ENCODE peak calls at places on chromosome 4, in four cellular contexts. One of them, this sample, is unnamed.

GRCh38 chr4:65170768-65171514 is 499.3 kb downstream of the EPHA5 start:
- DNase-seq in GM12878: no peak
- DNase-seq in K562: no peak
- DNase-seq in HepG2: no peak
- DNase-seq in this sample: no peak

GRCh38 chr4:151786158-151786495 is 25.3 kb upstream of the GATB start:
- DNase-seq in K562: no peak
- DNase-seq in HepG2: no peak
- DNase-seq in GM12878: no peak
- DNase-seq in this sample: no peak

GRCh38 chr4:99180367-99181169 is 36.5 kb upstream of the ADH4 start:
- DNase-seq in HepG2: no peak
- DNase-seq in K562: no peak
- DNase-seq in GM12878: no peak
- DNase-seq in this sample: no peak

GRCh38 chr4:186765138-186765537 is 41.5 kb upstream of the FAT1 start:
- DNase-seq in GM12878: no peak
- DNase-seq in HepG2: peak; percentile 73
- DNase-seq in K562: peak; percentile 61
- DNase-seq in this sample: peak; percentile 10

GRCh38 chr4:1821679-1822567 is 28.8 kb downstream of the FGFR3 start:
- DNase-seq in GM12878: no peak
- DNase-seq in HepG2: no peak
- DNase-seq in K562: no peak
- DNase-seq in this sample: no peak

GRCh38 chr4:82584921-82585320 is 23.1 kb upstream of the TMEM150C start:
- DNase-seq in K562: no peak
- DNase-seq in GM12878: no peak
- DNase-seq in HepG2: no peak
- DNase-seq in this sample: no peak

GRCh38 chr4:184408021-184408710 is 66.2 kb downstream of the IRF2 start:
- DNase-seq in HepG2: no peak
- DNase-seq in GM12878: no peak
- DNase-seq in K562: no peak
- DNase-seq in this sample: no peak

GRCh38 chr4:87543835-87544461 is 14.8 kb upstream of the SPARCL1 start:
- DNase-seq in K562: no peak
- DNase-seq in HepG2: peak; percentile 4
- DNase-seq in GM12878: no peak
- DNase-seq in this sample: peak; percentile 48

GRCh38 chr4:142984871-142985585 is 138.9 kb upstream of the INPP4B start:
- DNase-seq in K562: no peak
- DNase-seq in HepG2: peak; percentile 23
- DNase-seq in GM12878: no peak
- DNase-seq in this sample: peak; percentile 39

GRCh38 chr4:2660596-2661211 is 95.4 kb downstream of the TNIP2 start:
- DNase-seq in GM12878: no peak
- DNase-seq in HepG2: no peak
- DNase-seq in K562: no peak
- DNase-seq in this sample: no peak

GRCh38 chr4:79257953-79258613 is 67.8 kb downstream of the NAA11 start:
- DNase-seq in HepG2: no peak
- DNase-seq in GM12878: no peak
- DNase-seq in K562: no peak
- DNase-seq in this sample: no peak

GRCh38 chr4:52197351-52197750 is 146.2 kb downstream of the SPATA18 start:
- DNase-seq in GM12878: no peak
- DNase-seq in HepG2: no peak
- DNase-seq in K562: no peak
- DNase-seq in this sample: no peak

GRCh38 chr4:107094332-107094731 is 58.2 kb upstream of the DKK2 start:
- DNase-seq in HepG2: peak; percentile 1
- DNase-seq in K562: no peak
- DNase-seq in GM12878: no peak
- DNase-seq in this sample: peak; percentile 10

GRCh38 chr4:88219099-88219498 is 60.7 kb upstream of the ABCG2 start:
- DNase-seq in HepG2: peak; percentile 30
- DNase-seq in GM12878: no peak
- DNase-seq in K562: peak; percentile 30
- DNase-seq in this sample: peak; percentile 39

GRCh38 chr4:82099863-82100579 is 273.8 kb downstream of the HNRNPD start:
- DNase-seq in K562: no peak
- DNase-seq in GM12878: no peak
- DNase-seq in HepG2: no peak
- DNase-seq in this sample: no peak

GRCh38 chr4:86033171-86033570 is 326.7 kb downstream of the MAPK10 start:
- DNase-seq in HepG2: no peak
- DNase-seq in GM12878: no peak
- DNase-seq in K562: no peak
- DNase-seq in this sample: no peak

GRCh38 chr4:168634276-168634802 is 137.5 kb downstream of the PALLD start:
- DNase-seq in HepG2: no peak
- DNase-seq in GM12878: no peak
- DNase-seq in K562: no peak
- DNase-seq in this sample: peak; percentile 58

GRCh38 chr4:188660796-188661195 is 521.6 kb downstream of the TRIML1 start:
- DNase-seq in HepG2: no peak
- DNase-seq in GM12878: no peak
- DNase-seq in K562: no peak
- DNase-seq in this sample: no peak

GRCh38 chr4:115128037-115128436 is 14.6 kb upstream of the NDST4 start:
- DNase-seq in GM12878: no peak
- DNase-seq in K562: no peak
- DNase-seq in HepG2: no peak
- DNase-seq in this sample: no peak

GRCh38 chr4:168999836-169000235 is 10.2 kb downstream of the CBR4 start:
- DNase-seq in K562: no peak
- DNase-seq in HepG2: no peak
- DNase-seq in GM12878: no peak
- DNase-seq in this sample: no peak

GRCh38 chr4:68152411-68152810 is 22.7 kb upstream of the TMPRSS11F start:
- DNase-seq in K562: peak; percentile 9
- DNase-seq in HepG2: no peak
- DNase-seq in GM12878: no peak
- DNase-seq in this sample: no peak

GRCh38 chr4:120071192-120071795 is 4.6 kb upstream of the MAD2L1 start:
- DNase-seq in HepG2: peak; percentile 43
- DNase-seq in GM12878: no peak
- DNase-seq in K562: peak; percentile 19
- DNase-seq in this sample: peak; percentile 28

GRCh38 chr4:42954925-42955669 is 62.6 kb downstream of the GRXCR1 start:
- DNase-seq in GM12878: no peak
- DNase-seq in K562: no peak
- DNase-seq in HepG2: no peak
- DNase-seq in this sample: no peak

GRCh38 chr4:131408102-131408501 is 1741.0 kb upstream of the PCDH10 start:
- DNase-seq in K562: no peak
- DNase-seq in HepG2: no peak
- DNase-seq in GM12878: no peak
- DNase-seq in this sample: no peak

GRCh38 chr4:78057600-78058560 is 757 bp downstream of the FRAS1 start:
- DNase-seq in GM12878: no peak
- DNase-seq in HepG2: peak; percentile 54
- DNase-seq in K562: no peak
- DNase-seq in this sample: peak; percentile 30

GRCh38 chr4:176261018-176261417 is 8.0 kb downstream of the ASB5 start:
- DNase-seq in GM12878: no peak
- DNase-seq in K562: no peak
- DNase-seq in HepG2: no peak
- DNase-seq in this sample: no peak

GRCh38 chr4:154562697-154563254 is at the start of gene FGB:
- DNase-seq in HepG2: no peak
- DNase-seq in K562: no peak
- DNase-seq in GM12878: no peak
- DNase-seq in this sample: no peak

GRCh38 chr4:36323801-36324419 is 42.5 kb downstream of the DTHD1 start:
- DNase-seq in K562: no peak
- DNase-seq in GM12878: no peak
- DNase-seq in HepG2: no peak
- DNase-seq in this sample: no peak

GRCh38 chr4:110195561-110196205 is 2.7 kb downstream of the ELOVL6 start:
- DNase-seq in GM12878: no peak
- DNase-seq in HepG2: no peak
- DNase-seq in K562: no peak
- DNase-seq in this sample: peak; percentile 17

GRCh38 chr4:108454227-108454626 is 166.1 kb upstream of the RPL34 start:
- DNase-seq in HepG2: no peak
- DNase-seq in K562: no peak
- DNase-seq in GM12878: no peak
- DNase-seq in this sample: peak; percentile 45
- TF ChIP-seq TARDBP in HepG2: no peak
- TF ChIP-seq TARDBP in K562: no peak
- TF ChIP-seq TARDBP in GM12878: no peak
- TF ChIP-seq TARDBP in this sample: no peak

DNA sequence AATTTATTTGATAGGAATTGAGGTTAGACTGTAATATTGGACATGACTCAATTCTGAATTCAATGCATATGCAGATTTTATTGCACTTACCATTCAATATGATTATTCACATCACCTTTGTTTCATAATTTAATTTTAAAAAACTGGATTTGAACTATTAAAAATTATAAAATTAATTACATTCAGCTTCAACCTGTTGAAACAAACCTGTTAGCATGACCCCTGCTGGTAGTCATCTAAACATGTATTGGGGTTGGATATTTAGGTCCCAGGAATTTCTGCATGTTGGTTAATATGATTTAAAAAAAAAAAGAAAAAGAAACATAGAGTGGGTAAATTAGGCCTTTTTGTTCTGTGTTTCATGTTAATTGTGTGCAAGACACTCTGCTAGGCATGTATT is 85.9 kb downstream of the ARSJ start:
- DNase-seq in HepG2: peak; percentile 14
- DNase-seq in K562: no peak
- DNase-seq in GM12878: no peak
- DNase-seq in this sample: no peak
- TF ChIP-seq FOXM1 in HepG2: no peak
- TF ChIP-seq FOXM1 in K562: no peak
- TF ChIP-seq FOXM1 in GM12878: no peak
- TF ChIP-seq FOXM1 in this sample: no peak

GRCh38 chr4:26871611-26872010 is 11.0 kb downstream of the STIM2 start:
- DNase-seq in GM12878: no peak
- DNase-seq in HepG2: no peak
- DNase-seq in K562: no peak
- DNase-seq in this sample: no peak
- TF ChIP-seq TARDBP in GM12878: no peak
- TF ChIP-seq TARDBP in HepG2: no peak
- TF ChIP-seq TARDBP in K562: no peak
- TF ChIP-seq TARDBP in this sample: no peak

GRCh38 chr4:6606465-6607235 is 31.7 kb downstream of the MAN2B2 start:
- DNase-seq in GM12878: no peak
- DNase-seq in HepG2: no peak
- DNase-seq in K562: no peak
- DNase-seq in this sample: no peak

GRCh38 chr4:6607368-6608050 is 32.5 kb downstream of the MAN2B2 start:
- DNase-seq in GM12878: peak; percentile 2
- DNase-seq in K562: no peak
- DNase-seq in HepG2: no peak
- DNase-seq in this sample: no peak

GRCh38 chr4:6605114-6605513 is 30.1 kb downstream of the MAN2B2 start:
- DNase-seq in HepG2: no peak
- DNase-seq in GM12878: no peak
- DNase-seq in K562: no peak
- DNase-seq in this sample: no peak

GRCh38 chr4:6603128-6603527 is 28.1 kb downstream of the MAN2B2 start:
- DNase-seq in GM12878: no peak
- DNase-seq in K562: no peak
- DNase-seq in HepG2: no peak
- DNase-seq in this sample: no peak

DNA sequence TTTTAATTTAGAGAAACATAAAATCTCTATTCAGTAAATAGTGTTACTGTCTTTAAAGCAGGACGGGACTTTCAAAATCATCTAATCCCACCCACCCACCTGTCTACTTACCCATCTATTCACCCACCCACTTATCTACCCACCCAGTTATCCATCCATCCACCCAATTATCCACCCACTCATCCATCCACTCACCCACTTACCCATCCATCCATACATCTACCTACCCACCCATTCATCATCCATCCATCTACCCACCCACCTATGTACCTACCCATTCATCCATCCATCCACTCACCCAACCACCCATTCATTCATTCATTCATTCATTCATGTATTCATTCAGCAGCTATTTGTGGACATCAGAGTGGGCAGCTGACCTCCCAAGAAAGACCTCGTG is 30.6 kb downstream of the MAN2B2 start:
- DNase-seq in HepG2: no peak
- DNase-seq in K562: no peak
- DNase-seq in GM12878: no peak
- DNase-seq in this sample: no peak
- TF ChIP-seq FOXM1 in HepG2: no peak
- TF ChIP-seq FOXM1 in K562: no peak
- TF ChIP-seq FOXM1 in GM12878: no peak
- TF ChIP-seq FOXM1 in this sample: no peak

DNA sequence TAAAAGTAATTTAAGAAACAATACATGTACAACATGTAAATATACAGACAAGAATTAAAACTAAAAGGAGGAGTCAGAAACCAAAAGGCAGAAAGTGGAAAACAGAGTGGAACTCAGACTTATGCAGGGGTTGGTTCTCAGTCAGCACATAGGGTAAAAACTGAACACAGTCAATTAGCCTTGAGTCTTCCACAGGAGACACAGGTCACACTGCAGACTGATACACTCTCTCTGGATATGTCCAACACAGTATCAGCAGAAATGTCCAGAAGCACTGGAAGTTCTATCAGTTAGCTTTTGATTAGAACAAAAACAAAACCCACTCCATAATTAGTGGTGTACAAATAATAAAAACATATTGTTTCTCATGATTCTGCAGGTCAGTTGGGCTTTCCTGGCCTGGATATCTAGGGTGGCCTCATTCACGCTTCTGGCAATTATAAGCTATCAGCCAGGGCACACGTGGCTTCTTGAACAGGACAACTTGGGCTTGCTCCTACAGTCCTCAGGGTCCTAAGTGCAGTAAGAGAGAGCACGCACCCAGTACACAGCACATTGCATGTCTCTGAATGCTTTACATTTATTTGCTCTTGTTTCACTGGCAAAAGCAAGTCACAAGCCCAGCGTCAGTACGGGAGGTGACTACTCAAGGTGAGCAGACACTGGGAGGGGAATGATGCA is 21.6 kb downstream of the TEC start:
- DNase-seq in HepG2: no peak
- DNase-seq in GM12878: no peak
- DNase-seq in K562: no peak
- DNase-seq in this sample: no peak
- TF ChIP-seq TARDBP in HepG2: no peak
- TF ChIP-seq TARDBP in GM12878: no peak
- TF ChIP-seq TARDBP in K562: no peak
- TF ChIP-seq TARDBP in this sample: no peak